ENCODE peak calls at places on chromosomes 13 and 19, in six cellular contexts. Y is HL-60; O is breast epithelium; Z is foreskin keratinocyte; W is CD4-positive, alpha-beta T cell; R is Calu3. F is an unnamed sample.

GRCh38 chr13:31053098-31053497 is 108.6 kb downstream of the HSPH1 start:
- DNase-seq in Y (no peak), O (peak), Z (no peak), W (no peak), R (peak), F (no peak)

GRCh38 chr19:44644391-44645016 is 794 bp downstream of the PVR start:
- DNase-seq in Y (no peak), O (no peak), Z (peak), W (no peak), R (peak), F (peak)

GRCh38 chr19:50040967-50041366 is 15.2 kb downstream of the ZNF473 start:
- DNase-seq in Y (no peak), O (no peak), Z (no peak), W (no peak), R (no peak), F (no peak)

GRCh38 chr19:38413416-38413815 is 10.5 kb downstream of the FAM98C start:
- DNase-seq in Y (no peak), O (no peak), Z (no peak), W (no peak), R (no peak), F (no peak)

GRCh38 chr13:35983206-35983605 is 148.0 kb downstream of the DCLK1 start:
- DNase-seq in Y (no peak), O (no peak), Z (no peak), W (no peak), R (no peak), F (no peak)

GRCh38 chr13:114203536-114203935 is 24.5 kb downstream of the CFAP97D2 start:
- DNase-seq in Y (no peak), O (no peak), Z (peak), W (peak), R (no peak), F (no peak)

GRCh38 chr19:52187407-52187806 is 2.4 kb upstream of the PPP2R1A start:
- DNase-seq in Y (no peak), O (no peak), Z (no peak), W (no peak), R (no peak), F (no peak)

GRCh38 chr13:79423801-79424642 is 18.0 kb upstream of the RBM26 start:
- DNase-seq in Y (no peak), O (no peak), Z (no peak), W (no peak), R (no peak), F (no peak)

GRCh38 chr19:15316498-15316897 is 15.8 kb downstream of the BRD4 start:
- DNase-seq in Y (no peak), O (no peak), Z (no peak), W (no peak), R (no peak), F (no peak)

GRCh38 chr19:1864480-1865171 is 1.2 kb upstream of the KLF16 start:
- DNase-seq in Y (peak), O (peak), Z (no peak), W (no peak), R (peak), F (no peak)

GRCh38 chr13:21511841-21512240 is 52.7 kb upstream of the ZDHHC20 start:
- DNase-seq in Y (no peak), O (no peak), Z (peak), W (no peak), R (no peak), F (no peak)

GRCh38 chr19:55611983-55612645 is 6.7 kb downstream of the ZNF865 start:
- DNase-seq in Y (no peak), O (no peak), Z (no peak), W (no peak), R (no peak), F (no peak)

GRCh38 chr13:98976338-98976737 is 1.5 kb downstream of the DOCK9 start:
- DNase-seq in Y (no peak), O (no peak), Z (no peak), W (no peak), R (no peak), F (no peak)

GRCh38 chr13:26254583-26255102 is 714 bp downstream of the CDK8 start:
- DNase-seq in Y (no peak), O (peak), Z (peak), W (peak), R (peak), F (no peak)

GRCh38 chr19:2089001-2089711 is 7.0 kb downstream of the MOB3A start:
- DNase-seq in Y (no peak), O (no peak), Z (peak), W (no peak), R (no peak), F (no peak)

GRCh38 chr19:49932731-49933131 is 3.4 kb upstream of the NUP62 start:
- DNase-seq in Y (no peak), O (no peak), Z (no peak), W (peak), R (no peak), F (no peak)

GRCh38 chr19:34269081-34269480 is 14.7 kb downstream of the GARRE1 start:
- DNase-seq in Y (no peak), O (no peak), Z (no peak), W (no peak), R (no peak), F (no peak)

GRCh38 chr13:65594255-65594654 is 1635.9 kb downstream of the PCDH9 start:
- DNase-seq in Y (no peak), O (no peak), Z (no peak), W (no peak), R (no peak), F (no peak)

GRCh38 chr13:66853559-66853958 is 376.6 kb downstream of the PCDH9 start:
- DNase-seq in Y (no peak), O (no peak), Z (peak), W (no peak), R (no peak), F (no peak)

GRCh38 chr19:11405846-11406643 is 13.1 kb downstream of the RGL3 start:
- DNase-seq in Y (no peak), O (no peak), Z (no peak), W (no peak), R (no peak), F (peak)

GRCh38 chr19:2550431-2551171 is 74.7 kb downstream of the GADD45B start:
- DNase-seq in Y (no peak), O (no peak), Z (no peak), W (no peak), R (no peak), F (peak)

GRCh38 chr13:67001363-67001762 is 228.8 kb downstream of the PCDH9 start:
- DNase-seq in Y (no peak), O (no peak), Z (no peak), W (no peak), R (no peak), F (no peak)

GRCh38 chr13:95749545-95749944 is 72.6 kb downstream of the DNAJC3 start:
- DNase-seq in Y (no peak), O (no peak), Z (no peak), W (no peak), R (no peak), F (no peak)

GRCh38 chr13:95741584-95742563 is 64.9 kb downstream of the DNAJC3 start:
- DNase-seq in Y (no peak), O (no peak), Z (no peak), W (no peak), R (no peak), F (no peak)

GRCh38 chr13:95745289-95745688 is 68.3 kb downstream of the DNAJC3 start:
- DNase-seq in Y (no peak), O (no peak), Z (no peak), W (no peak), R (no peak), F (no peak)

GRCh38 chr13:95743192-95743591 is 66.3 kb downstream of the DNAJC3 start:
- DNase-seq in Y (no peak), O (no peak), Z (no peak), W (no peak), R (no peak), F (no peak)

GRCh38 chr13:95745752-95746151 is 68.8 kb downstream of the DNAJC3 start:
- DNase-seq in Y (no peak), O (no peak), Z (no peak), W (no peak), R (no peak), F (no peak)
- TF ChIP-seq CTCF in Y (no peak), O (no peak), Z (no peak), W (no peak), R (no peak), F (no peak)

DNA sequence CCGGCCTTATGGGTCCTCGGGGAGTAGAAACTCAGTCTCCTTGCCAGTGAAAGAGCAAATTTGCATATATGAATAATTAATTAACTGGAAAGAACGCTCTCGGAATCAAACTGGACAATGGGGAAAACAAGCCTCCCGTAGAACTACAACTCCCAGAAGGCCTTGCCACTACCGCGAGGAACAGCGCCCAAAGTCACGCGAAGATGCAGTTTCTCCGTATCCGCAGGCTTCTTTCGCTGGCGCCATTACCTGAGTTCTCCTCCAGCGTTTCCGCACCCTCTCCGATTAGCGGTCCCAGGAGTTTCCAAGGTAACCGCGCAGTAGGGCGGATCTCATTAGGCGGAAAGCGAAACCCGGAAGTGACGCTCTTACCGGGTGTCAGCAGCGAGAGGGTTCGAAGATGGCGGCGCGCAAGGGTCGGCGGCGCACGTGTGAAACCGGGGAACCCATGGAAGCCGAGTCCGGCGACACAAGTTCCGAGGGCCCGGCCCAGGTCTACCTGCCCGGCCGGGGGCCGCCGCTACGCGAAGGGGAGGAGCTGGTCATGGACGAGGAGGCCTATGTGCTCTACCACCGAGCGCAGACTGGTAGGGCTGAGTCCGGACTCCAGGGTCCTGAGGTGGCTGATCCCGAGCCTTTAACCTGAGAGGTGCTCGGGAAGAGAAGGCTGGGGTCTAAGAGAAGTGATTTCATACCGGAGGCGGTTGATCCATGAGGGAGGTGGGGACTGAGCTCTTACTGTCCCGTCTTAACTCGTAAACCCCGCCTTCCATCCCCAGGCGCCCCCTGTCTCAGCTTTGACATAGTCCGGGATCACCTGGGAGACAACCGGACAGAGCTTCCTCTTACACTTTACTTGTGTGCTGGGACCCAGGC is at the start of gene GRWD1:
- DNase-seq in Y (peak), O (peak), Z (peak), W (peak), R (peak), F (peak)
- TF ChIP-seq CTCF in Y (no peak), O (no peak), Z (peak), W (no peak), R (peak), F (peak)

DNA sequence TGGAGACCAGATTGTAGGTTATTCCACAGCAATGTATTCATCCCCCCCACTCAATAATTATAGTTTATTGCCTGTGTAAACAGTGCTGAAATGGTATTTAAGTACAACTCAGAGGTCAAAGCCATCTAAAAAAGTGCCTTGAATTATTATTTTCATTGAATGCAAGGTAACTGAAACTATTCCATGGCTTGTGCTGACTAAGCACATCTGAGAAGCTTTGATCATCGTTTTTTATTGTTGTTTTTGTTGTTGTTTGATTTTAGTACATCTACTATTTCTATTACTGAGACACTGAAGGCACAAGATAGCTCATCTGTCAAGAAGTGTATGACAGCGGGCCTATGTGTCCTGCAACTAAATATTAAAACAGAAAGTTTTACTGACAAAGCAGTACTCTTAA is 308.0 kb downstream of the OXGR1 start:
- DNase-seq in Y (no peak), O (no peak), Z (no peak), W (no peak), R (no peak), F (no peak)
- TF ChIP-seq CTCF in Y (no peak), O (no peak), Z (no peak), W (no peak), R (no peak), F (no peak)

DNA sequence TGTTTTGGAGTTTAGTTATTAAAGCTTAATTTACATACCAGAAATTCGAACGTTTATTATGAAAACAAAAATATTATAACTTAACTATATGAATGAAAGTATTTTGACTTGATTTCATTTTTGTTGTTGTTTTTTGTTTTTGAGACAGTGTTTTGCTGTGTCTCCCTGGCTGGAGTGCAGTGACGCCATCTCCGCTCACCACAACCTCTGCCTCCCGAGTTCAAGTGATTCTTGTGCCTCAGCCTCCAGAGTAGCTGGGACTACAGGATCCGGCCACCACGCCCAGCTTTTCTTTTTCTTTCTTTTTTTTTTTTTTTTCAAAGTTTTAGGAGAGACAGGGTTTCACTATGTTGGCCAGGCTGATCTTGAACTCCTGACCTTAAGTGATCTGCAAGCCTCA is 392.6 kb downstream of the PCDH17 start:
- DNase-seq in Y (no peak), O (no peak), Z (no peak), W (no peak), R (no peak), F (no peak)
- TF ChIP-seq CTCF in Y (no peak), O (no peak), Z (no peak), W (no peak), R (no peak), F (no peak)

GRCh38 chr19:7908078-7908699 is 4.5 kb downstream of the MAP2K7 start:
- DNase-seq in Y (no peak), O (no peak), Z (no peak), W (no peak), R (no peak), F (no peak)
- TF ChIP-seq CTCF in Y (no peak), O (no peak), Z (no peak), W (no peak), R (no peak), F (no peak)

GRCh38 chr19:41366089-41366488 is 2.1 kb upstream of the B9D2 start:
- DNase-seq in Y (no peak), O (no peak), Z (no peak), W (no peak), R (peak), F (no peak)
- TF ChIP-seq CTCF in Y (no peak), O (no peak), Z (peak), W (no peak), R (peak), F (no peak)

GRCh38 chr19:489418-490196 is 6.7 kb upstream of the MADCAM1 start:
- DNase-seq in Y (no peak), O (no peak), Z (no peak), W (no peak), R (no peak), F (no peak)
- TF ChIP-seq CTCF in Y (no peak), O (no peak), Z (peak), W (no peak), R (no peak), F (no peak)

F was measured in D721Med.